ENCODE peak calls at places on chromosomes 5 and 9, in ten cellular contexts. N is heart left ventricle; C is A549; Z is fibroblast of mammary gland; A is body of pancreas; P is neural crest cell; Q is astrocyte of the cerebellum; I is dorsolateral prefrontal cortex; O is lower leg skin; X is CD4-positive, alpha-beta T cell. K is an unnamed sample.

GRCh38 chr9:127854169-127854833 is at the start of gene ENG:
- DNase-seq in A (peak; percentile 53), C (no peak), P (peak; percentile 30), N (peak; percentile 92), Q (no peak), I (no peak), O (no peak), Z (peak; percentile 48), X (no peak), K (no peak)

GRCh38 chr9:33458444-33458843 is 11.1 kb upstream of the AQP3 start:
- DNase-seq in A (peak; percentile 45), I (no peak), X (peak; percentile 53), Z (no peak), C (peak; percentile 73), Q (peak; percentile 2), N (no peak), P (no peak), O (no peak), K (no peak)

GRCh38 chr9:115164511-115164974 is 46.6 kb upstream of the TNC start:
- DNase-seq in X (no peak), Z (peak; percentile 19), O (peak; percentile 29), I (peak; percentile 78), N (no peak), Q (no peak), A (peak; percentile 17), C (no peak), P (no peak), K (no peak)

GRCh38 chr9:125908138-125908537 is 161.0 kb downstream of the PBX3 start:
- DNase-seq in C (no peak), I (no peak), X (no peak), A (no peak), Q (no peak), O (no peak), N (no peak), Z (no peak), P (no peak), K (no peak)

GRCh38 chr5:107277485-107278040 is 393.2 kb downstream of the EFNA5 start:
- DNase-seq in P (no peak), Q (no peak), X (no peak), O (no peak), C (no peak), I (no peak), A (no peak), Z (no peak), N (no peak), K (no peak)

GRCh38 chr9:83509372-83509771 is 28.8 kb downstream of the FRMD3 start:
- DNase-seq in Q (peak; percentile 68), P (no peak), I (no peak), C (no peak), Z (peak; percentile 57), N (no peak), O (no peak), A (no peak), X (no peak), K (no peak)

GRCh38 chr9:4583001-4583400 is 79.1 kb upstream of the PLPP6 start:
- DNase-seq in A (peak; percentile 19), C (no peak), Z (no peak), N (no peak), X (no peak), O (no peak), P (no peak), I (no peak), Q (no peak), K (no peak)

GRCh38 chr5:13477118-13477737 is 467.3 kb downstream of the DNAH5 start:
- DNase-seq in N (no peak), O (no peak), Q (peak; percentile 89), A (no peak), C (no peak), P (no peak), X (no peak), Z (peak; percentile 56), I (no peak), K (no peak)

GRCh38 chr9:107460153-107461023 is 29.2 kb downstream of the KLF4 start:
- DNase-seq in N (no peak), P (no peak), X (no peak), Q (no peak), Z (no peak), A (no peak), I (no peak), C (no peak), O (no peak), K (no peak)

GRCh38 chr9:107471562-107471961 is 18.0 kb downstream of the KLF4 start:
- DNase-seq in C (no peak), O (no peak), N (no peak), X (no peak), Z (peak; percentile 9), A (no peak), Q (no peak), P (no peak), I (no peak), K (no peak)

GRCh38 chr9:107462691-107463090 is 26.9 kb downstream of the KLF4 start:
- DNase-seq in P (no peak), O (no peak), X (no peak), N (no peak), I (no peak), Q (no peak), Z (peak; percentile 56), C (no peak), A (no peak), K (no peak)

GRCh38 chr9:107467416-107467815 is 22.2 kb downstream of the KLF4 start:
- DNase-seq in I (no peak), P (no peak), O (no peak), Q (no peak), N (no peak), A (no peak), C (no peak), X (no peak), Z (peak; percentile 44), K (no peak)

DNA sequence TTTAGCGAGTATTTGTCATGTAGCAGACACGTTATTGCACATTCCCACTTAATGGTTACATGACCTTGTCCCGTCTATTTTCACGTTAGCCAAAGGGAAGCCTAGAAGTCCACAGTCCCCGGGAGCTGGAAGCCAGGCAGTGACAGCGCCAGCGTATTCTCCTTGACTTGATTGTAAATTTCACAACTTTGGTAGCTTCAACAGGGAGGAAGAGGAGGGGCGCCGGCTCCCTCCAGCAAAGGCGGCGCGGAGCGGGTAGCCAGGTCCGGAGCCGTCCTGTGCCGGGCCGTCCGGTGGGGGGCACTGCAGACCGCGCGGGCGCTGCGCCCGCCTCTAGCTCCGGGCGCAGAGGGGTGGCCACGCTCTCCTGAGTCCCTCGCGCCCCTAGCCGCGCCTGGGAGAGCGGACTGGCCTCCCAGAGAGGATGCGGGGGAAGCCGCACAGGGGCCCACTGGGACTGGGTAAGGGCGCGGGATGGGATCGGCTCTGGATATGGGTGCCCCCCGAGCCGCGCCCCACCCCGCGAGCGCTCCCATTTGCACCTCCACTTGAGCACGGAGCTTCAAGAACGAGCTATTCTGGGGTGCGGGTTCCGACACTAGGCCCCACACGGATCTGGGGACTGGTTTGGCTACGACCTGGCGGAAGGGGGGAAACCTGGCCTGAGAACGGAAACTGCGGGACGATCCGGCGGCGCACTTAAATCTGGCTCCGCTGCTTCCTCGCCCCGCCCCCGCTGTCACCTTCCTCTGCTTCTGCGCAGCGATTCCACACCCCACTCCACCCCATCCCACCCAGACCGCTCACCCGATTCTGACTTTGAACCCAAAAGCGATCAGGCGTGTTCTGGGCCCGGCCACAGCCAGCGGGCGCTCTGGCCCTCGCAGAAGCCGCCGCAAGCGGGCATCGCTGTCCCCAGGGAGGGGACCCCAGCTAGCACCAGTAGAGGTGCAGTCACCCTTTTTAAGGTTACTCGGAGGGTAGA is 23.8 kb downstream of the KLF4 start:
- DNase-seq in P (peak; percentile 66), X (no peak), Q (no peak), N (peak; percentile 74), Z (peak; percentile 61), O (peak; percentile 67), A (peak; percentile 60), C (peak; percentile 84), I (peak; percentile 29), K (peak; percentile 62)
- TF ChIP-seq CTCF in P (peak; percentile 95), X (no peak), Q (peak; percentile 72), N (peak; percentile 90), Z (peak; percentile 44), O (no peak), A (peak; percentile 74), C (peak; percentile 92), I (peak; percentile 94), K (peak; percentile 53)

GRCh38 chr9:75085640-75086039 is 2.3 kb downstream of the NMRK1 start:
- DNase-seq in N (no peak), Z (no peak), Q (no peak), O (peak; percentile 46), X (no peak), I (no peak), P (no peak), A (no peak), C (no peak), K (no peak)

GRCh38 chr9:75088646-75089368 is 493 bp downstream of the OSTF1 start:
- DNase-seq in Z (peak; percentile 74), Q (no peak), C (peak; percentile 49), A (peak; percentile 83), O (peak; percentile 71), I (no peak), P (no peak), X (no peak), N (peak; percentile 79), K (no peak)

GRCh38 chr9:75086443-75087278 is 1.3 kb downstream of the NMRK1 start:
- DNase-seq in Z (no peak), X (no peak), O (peak; percentile 34), N (peak; percentile 37), A (peak; percentile 47), P (no peak), C (no peak), I (no peak), Q (no peak), K (no peak)

GRCh38 chr9:75087824-75088645 is at the start of the genes NMRK1 and OSTF1:
- DNase-seq in P (peak; percentile 79), Q (peak; percentile 91), I (peak; percentile 82), X (peak; percentile 90), A (peak; percentile 97), N (peak; percentile 97), Z (peak; percentile 93), O (peak; percentile 94), C (peak; percentile 92), K (peak; percentile 69)

DNA sequence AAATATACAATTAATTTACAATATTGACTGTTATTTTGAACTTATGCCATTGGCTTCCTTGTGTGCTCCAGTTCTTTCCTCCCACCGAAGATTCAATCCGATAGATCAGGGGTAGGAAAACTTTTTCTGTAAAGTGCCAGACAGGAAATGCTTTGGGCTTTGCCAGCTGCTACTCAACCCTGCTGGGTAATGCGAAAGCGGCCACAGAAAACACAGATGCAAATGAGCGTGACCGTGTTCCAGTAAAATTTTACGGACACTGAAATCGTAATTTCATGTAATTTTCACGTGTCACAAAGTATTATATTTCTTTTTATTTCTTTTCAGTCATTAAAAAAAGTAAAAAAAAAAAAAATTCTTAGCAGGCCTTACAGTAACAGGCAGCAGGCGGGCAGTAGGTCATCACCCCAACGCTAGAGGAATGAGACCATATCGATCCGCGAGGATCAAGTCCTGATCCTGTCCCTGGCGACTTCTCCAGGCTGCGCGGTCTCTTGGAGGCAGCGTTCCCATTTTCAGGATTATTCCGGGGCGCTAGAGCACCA is 604 bp downstream of the NMRK1 start:
- DNase-seq in O (peak; percentile 38), Z (peak; percentile 49), X (peak; percentile 37), P (no peak), N (peak; percentile 52), A (peak; percentile 70), C (peak; percentile 20), I (no peak), Q (no peak), K (no peak)
- TF ChIP-seq CTCF in O (no peak), Z (no peak), X (no peak), P (no peak), N (no peak), A (no peak), C (no peak), I (no peak), Q (no peak), K (no peak)

DNA sequence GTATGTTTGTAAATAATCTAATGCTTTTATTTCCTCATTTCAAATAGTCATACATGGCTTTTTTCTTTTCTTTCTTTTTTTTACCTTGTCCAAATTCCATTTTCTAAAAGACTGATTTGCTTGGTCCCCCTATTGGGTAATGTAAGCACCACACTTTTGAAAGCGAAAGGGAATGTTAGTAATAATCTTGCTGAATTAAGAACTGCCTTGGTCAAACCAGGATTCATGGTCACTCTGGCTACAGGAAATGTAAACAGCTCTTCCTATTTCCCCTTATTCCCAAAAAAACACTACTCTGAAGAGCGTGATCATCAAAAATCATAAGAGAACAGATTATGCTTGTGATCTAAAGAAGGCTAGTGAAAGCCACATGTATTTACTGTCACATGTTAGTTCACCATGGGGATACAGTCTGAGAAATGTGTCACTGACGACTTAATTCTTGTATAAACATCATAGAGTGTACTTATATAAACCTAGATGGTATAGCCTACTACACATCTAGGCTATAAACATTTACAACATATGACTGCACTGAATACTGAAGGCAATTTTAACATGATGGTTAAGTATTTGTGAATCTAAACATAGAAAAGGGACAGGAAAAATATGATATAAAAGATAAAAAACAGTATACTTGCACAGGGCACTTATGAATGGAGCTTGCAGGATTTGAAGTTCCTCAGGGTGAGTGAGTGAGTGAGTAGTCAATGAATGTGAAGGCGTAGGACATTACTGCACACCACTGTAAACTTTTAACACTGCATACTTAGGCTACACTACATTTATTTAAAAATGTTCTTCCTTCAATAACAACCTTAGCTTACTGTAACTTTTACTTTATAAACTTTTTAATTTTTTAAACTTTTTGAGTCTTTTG is 75.3 kb downstream of the HMGCR start:
- DNase-seq in Q (peak; percentile 19), Z (peak; percentile 88), I (no peak), P (no peak), A (no peak), N (no peak), O (no peak), C (no peak), X (no peak), K (no peak)
- TF ChIP-seq CTCF in Q (peak; percentile 24), Z (peak; percentile 31), I (no peak), P (peak; percentile 29), A (no peak), N (no peak), O (no peak), C (no peak), X (no peak), K (no peak)

GRCh38 chr9:136010176-136010575 is 49.0 kb upstream of the UBAC1 start:
- DNase-seq in Q (no peak), A (no peak), C (no peak), X (no peak), P (no peak), Z (no peak), I (no peak), O (no peak), N (no peak), K (no peak)

GRCh38 chr9:136011703-136012496 is 50.7 kb upstream of the UBAC1 start:
- DNase-seq in O (peak; percentile 42), Z (peak; percentile 77), A (peak; percentile 51), X (no peak), N (peak; percentile 93), P (no peak), C (no peak), I (peak; percentile 53), Q (peak; percentile 32), K (no peak)

GRCh38 chr9:136012651-136013050 is 51.5 kb upstream of the UBAC1 start:
- DNase-seq in O (no peak), N (peak; percentile 50), I (no peak), Q (peak; percentile 22), C (no peak), X (no peak), Z (peak; percentile 37), A (peak; percentile 5), P (no peak), K (no peak)

GRCh38 chr9:136010615-136011341 is 49.6 kb upstream of the UBAC1 start:
- DNase-seq in O (no peak), Q (no peak), C (no peak), X (no peak), Z (no peak), I (no peak), P (no peak), N (peak; percentile 56), A (no peak), K (no peak)

GRCh38 chr9:136011376-136011702 is 50.2 kb upstream of the UBAC1 start:
- DNase-seq in I (no peak), O (no peak), Q (no peak), Z (no peak), X (no peak), P (no peak), C (no peak), A (no peak), N (peak; percentile 28), K (no peak)
- TF ChIP-seq CTCF in I (no peak), O (no peak), Q (no peak), Z (no peak), X (no peak), P (no peak), C (no peak), A (no peak), N (no peak), K (no peak)